ENCODE peak calls at places on chromosomes 12 and 14, in seven cellular contexts. One of them, this sample, is unnamed.
A peak's percentile ranks its signal among the peaks of the same experiment; 100 is the strongest.

GRCh38 chr12:132904718-132905328 is 17.4 kb upstream of the CHFR start:
- DNase-seq in H9: peak; percentile 94
- DNase-seq in fibroblast of lung: peak; percentile 46
- DNase-seq in adrenal gland: peak; percentile 89
- DNase-seq in SK-N-SH: peak; percentile 75
- DNase-seq in CD8-positive, alpha-beta T cell: peak; percentile 95
- DNase-seq in stomach: peak; percentile 72
- DNase-seq in this sample: peak; percentile 93

GRCh38 chr14:104001003-104001402 is 58.7 kb upstream of the RD3L start:
- DNase-seq in fibroblast of lung: no peak
- DNase-seq in adrenal gland: no peak
- DNase-seq in CD8-positive, alpha-beta T cell: peak; percentile 19
- DNase-seq in H9: no peak
- DNase-seq in stomach: no peak
- DNase-seq in SK-N-SH: peak; percentile 47
- DNase-seq in this sample: no peak

GRCh38 chr12:69894800-69895199 is 69.8 kb downstream of the MYRFL start:
- DNase-seq in fibroblast of lung: no peak
- DNase-seq in H9: peak; percentile 61
- DNase-seq in CD8-positive, alpha-beta T cell: no peak
- DNase-seq in stomach: no peak
- DNase-seq in adrenal gland: no peak
- DNase-seq in SK-N-SH: no peak
- DNase-seq in this sample: no peak

GRCh38 chr12:48793696-48794095 is 4.8 kb upstream of the ADCY6 start:
- DNase-seq in CD8-positive, alpha-beta T cell: no peak
- DNase-seq in SK-N-SH: no peak
- DNase-seq in stomach: no peak
- DNase-seq in fibroblast of lung: no peak
- DNase-seq in H9: no peak
- DNase-seq in adrenal gland: no peak
- DNase-seq in this sample: no peak

GRCh38 chr12:109797905-109798669 is 35.1 kb downstream of the TRPV4 start:
- DNase-seq in CD8-positive, alpha-beta T cell: no peak
- DNase-seq in SK-N-SH: peak; percentile 56
- DNase-seq in fibroblast of lung: no peak
- DNase-seq in adrenal gland: no peak
- DNase-seq in stomach: no peak
- DNase-seq in H9: peak; percentile 73
- DNase-seq in this sample: no peak

GRCh38 chr12:45974883-45975282 is 15.5 kb downstream of the SCAF11 start:
- DNase-seq in stomach: no peak
- DNase-seq in adrenal gland: no peak
- DNase-seq in SK-N-SH: no peak
- DNase-seq in H9: no peak
- DNase-seq in fibroblast of lung: no peak
- DNase-seq in CD8-positive, alpha-beta T cell: no peak
- DNase-seq in this sample: no peak

GRCh38 chr12:49369723-49370145 is 2.5 kb downstream of the SPATS2 start:
- DNase-seq in SK-N-SH: peak; percentile 44
- DNase-seq in stomach: peak; percentile 43
- DNase-seq in H9: peak; percentile 49
- DNase-seq in adrenal gland: peak; percentile 43
- DNase-seq in fibroblast of lung: peak; percentile 58
- DNase-seq in CD8-positive, alpha-beta T cell: peak; percentile 11
- DNase-seq in this sample: peak; percentile 63

GRCh38 chr12:67519824-67520433 is 128.6 kb upstream of the DYRK2 start:
- DNase-seq in CD8-positive, alpha-beta T cell: no peak
- DNase-seq in adrenal gland: no peak
- DNase-seq in fibroblast of lung: no peak
- DNase-seq in H9: peak; percentile 89
- DNase-seq in stomach: no peak
- DNase-seq in SK-N-SH: no peak
- DNase-seq in this sample: no peak

GRCh38 chr12:114628199-114628598 is 55.8 kb downstream of the TBX3 start:
- DNase-seq in stomach: no peak
- DNase-seq in adrenal gland: no peak
- DNase-seq in fibroblast of lung: no peak
- DNase-seq in SK-N-SH: no peak
- DNase-seq in H9: peak; percentile 39
- DNase-seq in CD8-positive, alpha-beta T cell: no peak
- DNase-seq in this sample: no peak

GRCh38 chr14:92352158-92352985 is 29.4 kb downstream of the SLC24A4 start:
- DNase-seq in CD8-positive, alpha-beta T cell: peak; percentile 14
- DNase-seq in fibroblast of lung: peak; percentile 22
- DNase-seq in adrenal gland: no peak
- DNase-seq in SK-N-SH: no peak
- DNase-seq in stomach: no peak
- DNase-seq in H9: peak; percentile 43
- DNase-seq in this sample: no peak

GRCh38 chr12:120668091-120668796 is 18.7 kb upstream of the MLEC start:
- DNase-seq in adrenal gland: no peak
- DNase-seq in fibroblast of lung: no peak
- DNase-seq in CD8-positive, alpha-beta T cell: no peak
- DNase-seq in stomach: no peak
- DNase-seq in SK-N-SH: no peak
- DNase-seq in H9: peak; percentile 75
- DNase-seq in this sample: no peak

DNA sequence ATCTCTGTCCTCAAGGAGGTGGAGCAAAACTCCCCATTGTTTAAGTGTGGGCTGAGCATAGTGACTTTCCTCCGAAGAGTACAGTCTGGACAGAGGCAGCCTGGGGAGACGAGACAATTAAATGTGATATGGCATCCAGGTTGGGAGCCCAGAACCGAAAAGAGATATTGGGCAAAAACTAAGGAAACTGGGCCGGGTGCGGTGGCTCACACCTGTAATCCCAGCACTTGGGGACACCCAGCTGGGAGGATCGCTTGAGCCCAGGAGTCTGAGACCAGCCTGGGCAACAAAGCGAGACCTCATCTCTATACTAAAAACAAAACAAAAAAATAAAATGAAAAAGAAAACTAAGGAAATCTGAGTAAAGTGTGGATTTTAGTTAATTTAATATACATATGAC is 35.9 kb upstream of the JDP2 start:
- DNase-seq in CD8-positive, alpha-beta T cell: no peak
- DNase-seq in stomach: no peak
- DNase-seq in fibroblast of lung: no peak
- DNase-seq in adrenal gland: no peak
- DNase-seq in H9: no peak
- DNase-seq in SK-N-SH: no peak
- DNase-seq in this sample: no peak
- TF ChIP-seq CTCF in CD8-positive, alpha-beta T cell: no peak
- TF ChIP-seq CTCF in stomach: no peak
- TF ChIP-seq CTCF in fibroblast of lung: no peak
- TF ChIP-seq CTCF in adrenal gland: no peak
- TF ChIP-seq CTCF in H9: no peak
- TF ChIP-seq CTCF in SK-N-SH: no peak
- TF ChIP-seq CTCF in this sample: no peak

GRCh38 chr14:96264850-96265249 is 8.8 kb downstream of the BDKRB1 start:
- DNase-seq in adrenal gland: peak; percentile 28
- DNase-seq in CD8-positive, alpha-beta T cell: no peak
- DNase-seq in H9: peak; percentile 47
- DNase-seq in fibroblast of lung: peak; percentile 70
- DNase-seq in stomach: no peak
- DNase-seq in SK-N-SH: no peak
- DNase-seq in this sample: no peak

GRCh38 chr14:96265387-96265786 is 9.4 kb downstream of the BDKRB1 start:
- DNase-seq in SK-N-SH: no peak
- DNase-seq in fibroblast of lung: peak; percentile 51
- DNase-seq in stomach: no peak
- DNase-seq in H9: no peak
- DNase-seq in adrenal gland: no peak
- DNase-seq in CD8-positive, alpha-beta T cell: no peak
- DNase-seq in this sample: no peak

GRCh38 chr14:96261772-96262485 is 5.9 kb downstream of the BDKRB1 start:
- DNase-seq in H9: no peak
- DNase-seq in SK-N-SH: no peak
- DNase-seq in stomach: no peak
- DNase-seq in fibroblast of lung: no peak
- DNase-seq in CD8-positive, alpha-beta T cell: no peak
- DNase-seq in adrenal gland: no peak
- DNase-seq in this sample: no peak

GRCh38 chr14:96264200-96264553 is 8.2 kb downstream of the BDKRB1 start:
- DNase-seq in H9: no peak
- DNase-seq in SK-N-SH: no peak
- DNase-seq in CD8-positive, alpha-beta T cell: no peak
- DNase-seq in adrenal gland: peak; percentile 29
- DNase-seq in fibroblast of lung: no peak
- DNase-seq in stomach: no peak
- DNase-seq in this sample: no peak

DNA sequence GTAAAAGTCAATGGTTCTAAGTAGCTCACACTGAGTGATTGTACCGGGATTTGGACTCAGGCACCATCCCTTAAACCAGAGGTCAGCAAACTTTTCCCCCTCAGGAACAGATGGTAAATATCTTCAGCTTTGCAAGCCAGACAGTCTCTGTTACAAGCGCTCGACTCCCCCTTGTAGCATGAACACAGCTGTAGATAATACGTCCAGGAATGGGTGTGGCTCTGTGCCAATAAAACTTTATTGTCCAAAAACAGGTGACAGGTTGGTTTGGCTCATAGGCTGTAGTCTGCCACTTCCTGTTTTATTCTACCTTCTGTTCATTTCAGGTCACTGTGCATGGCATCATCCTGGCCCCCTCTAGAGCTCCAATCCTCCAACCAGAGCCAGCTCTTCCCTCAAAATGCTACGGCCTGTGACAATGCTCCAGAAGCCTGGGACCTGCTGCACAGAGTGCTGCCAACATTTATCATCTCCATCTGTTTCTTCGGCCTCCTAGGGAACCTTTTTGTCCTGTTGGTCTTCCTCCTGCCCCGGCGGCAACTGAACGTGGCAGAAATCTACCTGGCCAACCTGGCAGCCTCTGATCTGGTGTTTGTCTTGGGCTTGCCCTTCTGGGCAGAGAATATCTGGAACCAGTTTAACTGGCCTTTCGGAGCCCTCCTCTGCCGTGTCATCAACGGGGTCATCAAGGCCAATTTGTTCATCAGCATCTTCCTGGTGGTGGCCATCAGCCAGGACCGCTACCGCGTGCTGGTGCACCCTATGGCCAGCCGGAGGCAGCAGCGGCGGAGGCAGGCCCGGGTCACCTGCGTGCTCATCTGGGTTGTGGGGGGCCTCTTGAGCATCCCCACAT is 7.6 kb downstream of the BDKRB1 start:
- DNase-seq in SK-N-SH: no peak
- DNase-seq in stomach: no peak
- DNase-seq in H9: no peak
- DNase-seq in adrenal gland: no peak
- DNase-seq in fibroblast of lung: peak; percentile 66
- DNase-seq in CD8-positive, alpha-beta T cell: no peak
- DNase-seq in this sample: no peak
- H3K27ac ChIP-seq in SK-N-SH: no peak overlapping the region
- H3K27ac ChIP-seq in stomach: no peak overlapping the region
- H3K27ac ChIP-seq in H9: no peak overlapping the region
- H3K27ac ChIP-seq in adrenal gland: no peak overlapping the region
- H3K27ac ChIP-seq in fibroblast of lung: no peak overlapping the region
- H3K27ac ChIP-seq in CD8-positive, alpha-beta T cell: no peak overlapping the region
- H3K27ac ChIP-seq in this sample: no peak overlapping the region

DNA sequence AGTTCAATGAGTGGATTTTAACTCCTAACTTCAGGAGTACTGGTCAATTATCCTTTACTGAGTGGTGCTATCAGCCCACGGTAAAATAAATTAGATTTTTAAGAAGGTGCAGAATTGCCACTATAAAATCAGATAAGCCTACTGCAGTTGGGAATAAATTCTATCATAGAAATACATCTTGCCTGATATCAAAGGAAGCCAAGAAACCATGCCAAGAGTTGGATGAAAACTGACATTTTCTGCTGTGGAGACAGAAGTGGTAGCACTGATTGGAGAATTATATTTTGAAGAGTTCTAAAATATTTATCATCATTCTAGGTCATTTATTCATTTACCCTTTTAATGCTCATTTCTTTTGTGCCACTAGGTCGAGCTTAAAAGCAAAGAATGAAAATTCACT is 465.1 kb downstream of the APAF1 start:
- DNase-seq in CD8-positive, alpha-beta T cell: no peak
- DNase-seq in stomach: no peak
- DNase-seq in adrenal gland: no peak
- DNase-seq in fibroblast of lung: no peak
- DNase-seq in SK-N-SH: no peak
- DNase-seq in H9: no peak
- DNase-seq in this sample: no peak
- H3K4me1 ChIP-seq in CD8-positive, alpha-beta T cell: no peaks in the 10 kb centered on the region
- H3K4me1 ChIP-seq in stomach: no peaks in the 10 kb centered on the region
- H3K4me1 ChIP-seq in adrenal gland: no peaks in the 10 kb centered on the region
- H3K4me1 ChIP-seq in fibroblast of lung: no peaks in the 10 kb centered on the region
- H3K4me1 ChIP-seq in SK-N-SH: peaks cover 2% of the 10 kb centered on the region
- H3K4me1 ChIP-seq in H9: peaks cover 2% of the 10 kb centered on the region
- H3K4me1 ChIP-seq in this sample: no peaks in the 10 kb centered on the region

GRCh38 chr14:36652542-36653201 is 9.0 kb upstream of the PAX9 start:
- DNase-seq in stomach: no peak
- DNase-seq in CD8-positive, alpha-beta T cell: no peak
- DNase-seq in H9: no peak
- DNase-seq in fibroblast of lung: no peak
- DNase-seq in SK-N-SH: no peak
- DNase-seq in adrenal gland: no peak
- DNase-seq in this sample: no peak

GRCh38 chr14:36647827-36648753 is 13.6 kb upstream of the PAX9 start:
- DNase-seq in adrenal gland: no peak
- DNase-seq in fibroblast of lung: peak; percentile 39
- DNase-seq in SK-N-SH: peak; percentile 55
- DNase-seq in CD8-positive, alpha-beta T cell: no peak
- DNase-seq in stomach: no peak
- DNase-seq in H9: peak; percentile 83
- DNase-seq in this sample: peak; percentile 52

GRCh38 chr14:36649872-36650650 is 11.6 kb upstream of the PAX9 start:
- DNase-seq in SK-N-SH: no peak
- DNase-seq in adrenal gland: no peak
- DNase-seq in H9: no peak
- DNase-seq in stomach: no peak
- DNase-seq in fibroblast of lung: no peak
- DNase-seq in CD8-positive, alpha-beta T cell: no peak
- DNase-seq in this sample: no peak

GRCh38 chr14:36647417-36647826 is 14.2 kb upstream of the PAX9 start:
- DNase-seq in SK-N-SH: no peak
- DNase-seq in stomach: no peak
- DNase-seq in fibroblast of lung: no peak
- DNase-seq in CD8-positive, alpha-beta T cell: no peak
- DNase-seq in adrenal gland: no peak
- DNase-seq in H9: peak; percentile 30
- DNase-seq in this sample: no peak

DNA sequence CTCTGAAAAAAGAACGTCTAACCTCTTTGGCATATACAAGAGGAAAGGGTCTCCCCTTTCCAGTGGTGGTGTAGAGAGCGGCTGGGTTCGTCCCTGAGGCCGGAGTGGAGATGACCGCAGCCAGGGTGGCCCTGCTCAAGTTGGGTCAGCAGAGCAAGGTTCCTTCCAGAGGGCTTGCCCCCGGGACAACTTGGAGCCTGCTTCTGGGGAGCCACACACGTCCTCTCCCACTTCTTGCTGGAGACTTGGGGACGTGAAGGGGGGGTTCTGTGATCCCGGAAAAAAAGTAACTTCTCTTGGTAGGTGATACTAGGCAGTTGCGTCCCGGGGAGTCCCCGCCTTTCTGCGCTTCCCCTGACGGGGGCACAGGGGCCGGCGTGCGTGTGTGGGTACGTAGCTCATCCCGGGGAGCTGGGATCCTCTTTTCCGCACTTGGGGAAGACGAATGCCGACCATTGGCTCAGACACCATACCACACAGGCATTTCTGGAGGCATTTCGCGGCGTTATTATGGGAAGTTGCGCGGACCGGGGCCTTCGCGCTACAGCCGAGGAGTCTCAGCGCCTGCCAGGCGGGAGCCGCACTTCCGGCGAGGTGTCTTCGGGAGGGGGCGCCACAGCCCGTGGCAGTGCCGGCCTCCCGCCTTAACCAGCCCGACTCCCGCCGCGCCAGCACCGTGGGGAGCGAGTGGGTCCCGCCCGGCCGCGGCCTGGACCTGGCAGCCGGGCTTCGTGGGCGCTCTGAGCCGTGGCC is 14.8 kb upstream of the PAX9 start:
- DNase-seq in SK-N-SH: no peak
- DNase-seq in fibroblast of lung: no peak
- DNase-seq in stomach: no peak
- DNase-seq in adrenal gland: no peak
- DNase-seq in H9: peak; percentile 54
- DNase-seq in CD8-positive, alpha-beta T cell: no peak
- DNase-seq in this sample: no peak
- TF ChIP-seq CTCF in SK-N-SH: no peak
- TF ChIP-seq CTCF in fibroblast of lung: no peak
- TF ChIP-seq CTCF in stomach: no peak
- TF ChIP-seq CTCF in adrenal gland: no peak
- TF ChIP-seq CTCF in H9: peak; percentile 60
- TF ChIP-seq CTCF in CD8-positive, alpha-beta T cell: no peak
- TF ChIP-seq CTCF in this sample: no peak